ENCODE peak calls at places on chromosomes 12 and 14, in seven cellular contexts. N is NCI-H2227 treated with DMSO at 0.1 percent for 48 hours, P is ovary, F is adipocyte, D is body of pancreas, W is HCEC 1CT, M is T-cell. L is an unnamed sample.

GRCh38 chr12:26198742-26199141 is 3.4 kb downstream of the SSPN start:
- DNase-seq in N (no peak), P (peak), F (peak), D (no peak), W (peak), M (no peak), L (peak)

GRCh38 chr12:25689996-25690501 is 137.0 kb upstream of the LMNTD1 start:
- DNase-seq in N (no peak), P (peak), F (no peak), D (peak), W (no peak), M (no peak), L (peak)

GRCh38 chr14:77682158-77682553 is 25.7 kb downstream of the ALKBH1 start:
- DNase-seq in N (no peak), P (no peak), F (peak), D (no peak), W (peak), M (no peak), L (peak)

GRCh38 chr12:71744522-71745300 is 10.0 kb upstream of the RAB21 start:
- DNase-seq in N (no peak), P (no peak), F (no peak), D (no peak), W (no peak), M (no peak), L (no peak)

GRCh38 chr14:103334644-103335603 is 887 bp downstream of the EIF5 start:
- DNase-seq in N (peak), P (peak), F (peak), D (peak), W (peak), M (peak), L (peak)

GRCh38 chr14:83085141-83085540 is 1551.5 kb upstream of the SEL1L start:
- DNase-seq in N (no peak), P (no peak), F (no peak), D (no peak), W (no peak), M (no peak), L (no peak)

GRCh38 chr12:69570000-69570516 is 15.2 kb upstream of the CCT2 start:
- DNase-seq in N (no peak), P (no peak), F (peak), D (no peak), W (peak), M (no peak), L (peak)

GRCh38 chr14:91310620-91311283 is 66.2 kb upstream of the GPR68 start:
- DNase-seq in N (no peak), P (no peak), F (no peak), D (no peak), W (no peak), M (peak), L (no peak)

GRCh38 chr12:123889848-123890535 is 82.6 kb downstream of the CCDC92 start:
- DNase-seq in N (no peak), P (no peak), F (no peak), D (no peak), W (no peak), M (no peak), L (no peak)

GRCh38 chr14:23441076-23441475 is 5.6 kb upstream of the MYH7 start:
- DNase-seq in N (no peak), P (no peak), F (no peak), D (no peak), W (no peak), M (no peak), L (no peak)

GRCh38 chr12:131386781-131387180 is 324.1 kb upstream of the SFSWAP start:
- DNase-seq in N (no peak), P (no peak), F (no peak), D (no peak), W (no peak), M (no peak), L (no peak)

GRCh38 chr12:11675952-11676505 is 26.6 kb downstream of the ETV6 start:
- DNase-seq in N (no peak), P (no peak), F (no peak), D (no peak), W (no peak), M (no peak), L (no peak)

GRCh38 chr12:22866406-22866805 is 241.4 kb downstream of the ETNK1 start:
- DNase-seq in N (no peak), P (no peak), F (no peak), D (no peak), W (no peak), M (no peak), L (peak)

GRCh38 chr14:101962503-101962874 is 1.9 kb upstream of the DYNC1H1 start:
- DNase-seq in N (peak), P (peak), F (peak), D (peak), W (peak), M (no peak), L (peak)

GRCh38 chr12:10896854-10897253 is 12.5 kb downstream of the TAS2R13 start:
- DNase-seq in N (no peak), P (no peak), F (no peak), D (no peak), W (no peak), M (no peak), L (no peak)

GRCh38 chr12:117100251-117100650 is 1.0 kb upstream of the TESC start:
- DNase-seq in N (no peak), P (no peak), F (peak), D (no peak), W (peak), M (no peak), L (peak)

GRCh38 chr14:68784298-68784910 is 8.5 kb downstream of the ZFP36L1 start:
- DNase-seq in N (no peak), P (peak), F (peak), D (peak), W (no peak), M (no peak), L (peak)

GRCh38 chr12:123931686-123932321 is 40.8 kb downstream of the CCDC92 start:
- DNase-seq in N (no peak), P (no peak), F (no peak), D (no peak), W (no peak), M (peak), L (no peak)

GRCh38 chr14:72909163-72909562 is 15.3 kb upstream of the DPF3 start:
- DNase-seq in N (no peak), P (no peak), F (no peak), D (no peak), W (no peak), M (no peak), L (no peak)

GRCh38 chr12:27198036-27198435 is 46.0 kb upstream of the STK38L start:
- DNase-seq in N (no peak), P (no peak), F (peak), D (peak), W (peak), M (no peak), L (peak)

GRCh38 chr14:52844262-52845060 is 53.1 kb upstream of the GNPNAT1 start:
- DNase-seq in N (no peak), P (peak), F (no peak), D (no peak), W (peak), M (no peak), L (no peak)

GRCh38 chr12:42924482-42924881 is 334.9 kb upstream of the PRICKLE1 start:
- DNase-seq in N (no peak), P (no peak), F (no peak), D (no peak), W (no peak), M (no peak), L (no peak)

GRCh38 chr12:57621497-57622292 is 10.5 kb downstream of the ARHGEF25 start:
- DNase-seq in N (peak), P (peak), F (peak), D (peak), W (peak), M (peak), L (peak)

GRCh38 chr12:30622509-30622908 is 73.2 kb downstream of the IPO8 start:
- DNase-seq in N (no peak), P (no peak), F (peak), D (no peak), W (peak), M (no peak), L (no peak)

GRCh38 chr12:31491819-31492598 is 98.9 kb downstream of the DENND5B start:
- DNase-seq in N (peak), P (no peak), F (peak), D (peak), W (peak), M (no peak), L (peak)

GRCh38 chr14:65237023-65237814 is 134.9 kb upstream of the MAX start:
- DNase-seq in N (no peak), P (no peak), F (peak), D (no peak), W (peak), M (no peak), L (peak)

GRCh38 chr12:41092115-41092514 is 96.0 kb upstream of the PDZRN4 start:
- DNase-seq in N (no peak), P (no peak), F (no peak), D (no peak), W (no peak), M (no peak), L (no peak)

GRCh38 chr12:117863004-117863709 is 105.6 kb downstream of the KSR2 start:
- DNase-seq in N (no peak), P (no peak), F (no peak), D (no peak), W (peak), M (no peak), L (peak)

GRCh38 chr14:97106609-97107008 is 309.4 kb downstream of the VRK1 start:
- DNase-seq in N (no peak), P (no peak), F (no peak), D (no peak), W (no peak), M (no peak), L (no peak)

GRCh38 chr12:50764116-50764860 is 387 bp downstream of the ATF1 start:
- DNase-seq in N (peak), P (peak), F (peak), D (peak), W (peak), M (peak), L (peak)

GRCh38 chr14:104892517-104893434 is 27.7 kb downstream of the CEP170B start:
- DNase-seq in N (no peak), P (peak), F (no peak), D (no peak), W (no peak), M (no peak), L (no peak)

GRCh38 chr12:19574606-19575005 is 135.3 kb downstream of the AEBP2 start:
- DNase-seq in N (no peak), P (no peak), F (no peak), D (no peak), W (peak), M (no peak), L (no peak)

GRCh38 chr12:57609091-57609780 is 2.0 kb upstream of the ARHGEF25 start:
- DNase-seq in N (no peak), P (no peak), F (no peak), D (no peak), W (no peak), M (no peak), L (no peak)

GRCh38 chr12:103841690-103842584 is 903 bp upstream of the NT5DC3 start:
- DNase-seq in N (peak), P (peak), F (peak), D (peak), W (peak), M (peak), L (peak)

GRCh38 chr14:93868165-93868564 is 59.0 kb upstream of the FAM181A start:
- DNase-seq in N (no peak), P (no peak), F (no peak), D (no peak), W (no peak), M (no peak), L (no peak)

GRCh38 chr14:29548948-29549370 is 378.7 kb downstream of the PRKD1 start:
- DNase-seq in N (peak), P (no peak), F (peak), D (peak), W (peak), M (no peak), L (peak)